ENCODE peak calls at places on chromosomes 6 and 20, in four cellular contexts. U is heart left ventricle, K is upper lobe of right lung, L is Panc1. N is an unnamed sample.

GRCh38 chr6:129150476-129150875 is 267.5 kb downstream of the LAMA2 start:
- ATAC-seq in U (no peak), K (no peak), L (no peak), N (no peak)

GRCh38 chr20:18240997-18241396 is 47.3 kb upstream of the ZNF133 start:
- ATAC-seq in U (no peak), L (no peak), K (no peak), N (no peak)

GRCh38 chr6:115271001-115271400 is 789.7 kb downstream of the FRK start:
- ATAC-seq in U (no peak), L (no peak), K (no peak), N (no peak)

GRCh38 chr6:144278659-144279314 is 6.3 kb upstream of the UTRN start:
- ATAC-seq in U (no peak), K (no peak), L (peak; percentile 8), N (no peak)

GRCh38 chr6:28252507-28252975 is 472 bp upstream of the ZKSCAN4 start:
- ATAC-seq in U (peak; percentile 36), L (peak; percentile 50), K (no peak), N (no peak)

GRCh38 chr6:80728830-80729229 is 622.4 kb downstream of the BCKDHB start:
- ATAC-seq in L (no peak), K (no peak), U (no peak), N (no peak)

GRCh38 chr6:124792386-124792785 is 169.9 kb upstream of the RNF217 start:
- ATAC-seq in L (no peak), U (no peak), K (no peak), N (no peak)

GRCh38 chr20:56780266-56780665 is 151.2 kb downstream of the TFAP2C start:
- ATAC-seq in L (no peak), K (no peak), U (no peak), N (no peak)

GRCh38 chr20:58512808-58513552 is 2.2 kb downstream of the APCDD1L start:
- ATAC-seq in L (peak; percentile 46), K (no peak), U (peak; percentile 41), N (no peak)

GRCh38 chr20:1672728-1673127 is 15.1 kb upstream of the SIRPG start:
- ATAC-seq in K (no peak), L (no peak), U (no peak), N (no peak)

GRCh38 chr20:57703013-57703412 is 6.8 kb downstream of the PMEPA1 start:
- ATAC-seq in U (no peak), L (no peak), K (no peak), N (no peak)

GRCh38 chr6:137736048-137736846 is 130.8 kb upstream of the TNFAIP3 start:
- ATAC-seq in L (no peak), K (no peak), U (no peak), N (no peak)

GRCh38 chr6:38239719-38240451 is 399.8 kb downstream of the BTBD9 start:
- ATAC-seq in L (peak; percentile 68), U (peak; percentile 56), K (no peak), N (no peak)

GRCh38 chr6:3125832-3126231 is 7.3 kb downstream of the BPHL start:
- ATAC-seq in U (no peak), L (no peak), K (no peak), N (no peak)

GRCh38 chr6:168032383-168032760 is 34.9 kb downstream of the KIF25 start:
- ATAC-seq in L (peak; percentile 44), K (no peak), U (no peak), N (no peak)

GRCh38 chr20:63279931-63280330 is 7.3 kb downstream of the ARFGAP1 start:
- ATAC-seq in K (no peak), U (no peak), L (no peak), N (no peak)
- H3K36me3 ChIP-seq in K (peaks cover 74% of the 10 kb centered on the region), U (peaks cover 26% of the 10 kb centered on the region), L (no peaks in the 10 kb centered on the region), N (peaks cover 96% of the 10 kb centered on the region)

DNA sequence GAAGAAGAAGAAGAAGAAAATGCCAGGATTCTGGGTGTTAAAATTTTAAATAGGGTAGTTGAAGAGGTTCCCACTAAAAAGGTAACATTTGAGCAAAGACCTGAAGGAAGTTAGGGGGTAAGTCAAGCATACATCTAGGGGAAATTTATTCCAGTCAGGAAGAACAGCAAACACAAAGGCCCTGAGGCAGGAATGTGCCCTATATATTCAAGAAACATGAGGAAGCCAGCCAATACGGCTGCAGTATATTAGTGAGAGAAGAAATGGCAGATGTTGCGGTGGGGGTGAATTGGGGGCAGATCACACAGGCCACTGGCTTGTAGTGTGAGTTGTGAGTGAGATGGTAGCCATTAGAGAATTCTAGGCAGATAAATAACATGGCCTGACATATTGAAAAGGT is 6.0 kb downstream of the ZNF76 start:
- ATAC-seq in K (no peak), L (no peak), U (no peak), N (no peak)
- H3K36me3 ChIP-seq in K (no peaks in the 10 kb centered on the region), L (no peaks in the 10 kb centered on the region), U (no peaks in the 10 kb centered on the region), N (peaks cover 3% of the 10 kb centered on the region)

DNA sequence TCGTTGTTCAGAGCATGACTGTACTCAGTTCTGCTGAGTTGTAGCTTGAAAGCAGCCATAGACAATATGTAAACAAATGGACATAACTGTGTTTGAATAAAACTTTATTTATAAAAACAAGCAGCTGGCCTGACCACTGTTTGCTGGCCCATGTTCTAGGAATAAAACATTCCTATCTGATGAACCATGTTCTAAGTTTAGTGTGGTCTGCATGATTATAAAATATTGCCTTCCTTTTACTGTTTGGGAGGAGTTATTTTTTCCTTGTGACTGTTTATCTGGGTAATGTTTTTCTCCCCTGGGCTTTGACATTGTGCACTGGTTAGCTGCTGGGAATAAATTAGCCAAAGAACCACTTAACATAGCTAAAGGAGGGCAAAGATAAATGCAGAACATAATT is 55.1 kb downstream of the CDS2 start:
- ATAC-seq in U (peak; percentile 80), L (no peak), K (no peak), N (no peak)
- H3K36me3 ChIP-seq in U (peaks cover 11% of the 10 kb centered on the region), L (peaks cover 2% of the 10 kb centered on the region), K (peaks cover 87% of the 10 kb centered on the region), N (peaks cover 98% of the 10 kb centered on the region)

DNA sequence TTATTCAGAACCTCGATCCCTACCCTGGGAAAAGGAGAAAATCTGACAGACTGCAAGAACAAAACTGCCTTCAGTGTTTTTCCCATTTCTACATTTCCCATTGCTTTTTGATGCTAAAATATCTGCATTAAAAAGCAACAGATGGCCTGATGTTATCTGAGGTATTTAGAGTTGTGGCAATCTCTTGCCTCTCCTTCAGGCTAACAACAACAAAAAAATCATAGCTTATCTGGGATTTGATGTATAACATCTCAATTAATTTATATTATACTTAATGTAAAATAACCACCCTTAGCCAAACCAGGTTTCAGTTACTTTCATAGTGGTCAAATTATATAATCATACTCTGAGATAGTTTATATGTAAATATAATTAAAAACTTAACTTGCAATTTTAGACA is 15.8 kb upstream of the GABRR2 start:
- ATAC-seq in U (no peak), K (no peak), L (no peak), N (no peak)
- H3K36me3 ChIP-seq in U (peaks cover 12% of the 10 kb centered on the region), K (peaks cover 100% of the 10 kb centered on the region), L (peaks cover 3% of the 10 kb centered on the region), N (peaks cover 3% of the 10 kb centered on the region)

GRCh38 chr6:30645989-30646388 is 944 bp upstream of the C6orf136 start:
- ATAC-seq in U (no peak), L (no peak), K (no peak), N (no peak)

GRCh38 chr6:30644769-30645168 is 2.2 kb upstream of the C6orf136 start:
- ATAC-seq in U (no peak), K (no peak), L (no peak), N (no peak)

GRCh38 chr6:30643656-30644055 is 3.3 kb upstream of the C6orf136 start:
- ATAC-seq in U (no peak), L (no peak), K (no peak), N (no peak)

GRCh38 chr6:30640481-30640880 is 6.5 kb upstream of the C6orf136 start:
- ATAC-seq in K (no peak), L (peak; percentile 75), U (peak; percentile 11), N (no peak)

GRCh38 chr6:30641048-30641447 is 5.9 kb upstream of the C6orf136 start:
- ATAC-seq in L (no peak), U (no peak), K (no peak), N (no peak)
- H3K36me3 ChIP-seq in L (no peaks in the 10 kb centered on the region), U (no peaks in the 10 kb centered on the region), K (peaks cover 31% of the 10 kb centered on the region), N (peaks cover 86% of the 10 kb centered on the region)

GRCh38 chr6:43445576-43445975 is 9.8 kb downstream of the DLK2 start:
- ATAC-seq in K (no peak), L (no peak), U (no peak), N (no peak)
- H3K36me3 ChIP-seq in K (peaks cover 95% of the 10 kb centered on the region), L (peaks cover 2% of the 10 kb centered on the region), U (peaks cover 23% of the 10 kb centered on the region), N (peaks cover 100% of the 10 kb centered on the region)

DNA sequence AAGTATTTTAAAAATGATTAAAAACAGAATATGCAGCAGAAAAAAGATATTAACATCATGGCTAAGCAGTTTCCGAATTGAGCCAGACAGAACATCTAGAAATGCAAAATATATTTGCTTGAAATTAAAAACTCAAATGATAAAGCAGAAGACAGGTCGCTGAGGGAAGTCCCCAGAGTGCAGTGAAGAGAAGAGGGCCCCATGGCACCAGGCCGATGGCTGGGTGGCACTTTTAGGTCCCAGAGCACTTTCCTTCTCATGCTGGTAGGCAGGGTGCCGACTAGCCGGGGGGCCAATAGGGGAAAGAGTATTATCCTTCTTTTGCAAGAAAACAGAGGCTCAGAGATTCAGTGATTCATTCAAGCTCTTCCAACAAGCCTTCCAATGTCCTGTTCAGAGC is 58.9 kb downstream of the MYH7B start:
- ATAC-seq in U (no peak), K (no peak), L (no peak), N (no peak)
- H3K36me3 ChIP-seq in U (peaks cover 15% of the 10 kb centered on the region), K (peaks cover 88% of the 10 kb centered on the region), L (peaks cover 2% of the 10 kb centered on the region), N (no peaks in the 10 kb centered on the region)

GRCh38 chr6:52513464-52513863 is 63.4 kb downstream of the TRAM2 start:
- ATAC-seq in U (no peak), K (no peak), L (no peak), N (no peak)
- H3K36me3 ChIP-seq in U (peaks cover 7% of the 10 kb centered on the region), K (peaks cover 30% of the 10 kb centered on the region), L (peaks cover 7% of the 10 kb centered on the region), N (no peaks in the 10 kb centered on the region)

DNA sequence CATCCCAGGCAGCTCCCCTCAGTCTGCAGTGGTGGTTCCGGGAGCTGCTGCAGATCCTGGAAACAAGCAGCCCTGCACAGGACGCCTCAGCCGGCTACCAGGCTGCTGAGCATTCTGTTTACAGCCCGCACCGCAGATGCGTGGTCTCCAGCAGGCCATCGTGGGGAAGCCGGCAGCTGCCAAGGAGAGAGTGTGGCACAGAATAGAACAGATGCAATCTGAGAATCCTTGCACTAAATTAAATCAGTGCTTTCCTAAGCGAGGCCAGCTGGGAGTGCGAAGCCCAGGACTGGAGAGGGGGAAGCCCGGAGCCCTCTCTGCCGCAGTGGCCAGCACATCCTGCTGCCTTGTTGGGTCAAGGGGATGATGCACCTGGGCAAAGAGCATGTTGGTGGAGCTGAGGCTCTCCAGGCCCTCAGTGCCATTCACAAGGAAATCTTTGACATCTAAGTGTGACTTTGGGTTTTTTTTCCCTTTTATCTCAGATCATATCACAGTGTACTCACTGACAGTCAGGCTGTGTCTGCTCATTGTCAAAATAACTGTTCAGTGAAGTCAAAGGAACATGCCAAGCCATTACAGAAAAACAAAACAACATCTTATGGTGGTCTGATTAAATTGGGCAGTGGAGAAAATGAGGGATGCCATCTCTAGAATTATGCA is 118.1 kb downstream of the SYNDIG1 start:
- ATAC-seq in K (no peak), L (no peak), U (no peak), N (no peak)
- H3K36me3 ChIP-seq in K (no peaks in the 10 kb centered on the region), L (no peaks in the 10 kb centered on the region), U (no peaks in the 10 kb centered on the region), N (no peaks in the 10 kb centered on the region)

N was measured in gastroesophageal sphincter.